ENCODE peak calls at places on chromosome 13, in six cellular contexts. One of them, this sample, is unnamed.

GRCh38 chr13:49630580-49630979 is 2.3 kb downstream of the ARL11 start:
- DNase-seq in neural crest cell: no peak
- DNase-seq in activated naive CD4-positive, alpha-beta T cell: no peak
- DNase-seq in COR-L47: no peak
- DNase-seq in hypothalamus: no peak
- DNase-seq in A549: no peak
- DNase-seq in this sample: no peak

GRCh38 chr13:22014469-22014868 is 343.6 kb downstream of the FGF9 start:
- DNase-seq in neural crest cell: no peak
- DNase-seq in activated naive CD4-positive, alpha-beta T cell: no peak
- DNase-seq in COR-L47: no peak
- DNase-seq in hypothalamus: no peak
- DNase-seq in A549: peak
- DNase-seq in this sample: no peak

GRCh38 chr13:59478908-59479307 is 684.8 kb downstream of the DIAPH3 start:
- DNase-seq in neural crest cell: no peak
- DNase-seq in activated naive CD4-positive, alpha-beta T cell: no peak
- DNase-seq in COR-L47: no peak
- DNase-seq in hypothalamus: no peak
- DNase-seq in A549: no peak
- DNase-seq in this sample: no peak

GRCh38 chr13:76837811-76838210 is 48.4 kb downstream of the KCTD12 start:
- DNase-seq in neural crest cell: no peak
- DNase-seq in activated naive CD4-positive, alpha-beta T cell: no peak
- DNase-seq in COR-L47: no peak
- DNase-seq in hypothalamus: no peak
- DNase-seq in A549: no peak
- DNase-seq in this sample: no peak

GRCh38 chr13:85261757-85262346 is 537.4 kb downstream of the SLITRK6 start:
- DNase-seq in neural crest cell: no peak
- DNase-seq in activated naive CD4-positive, alpha-beta T cell: no peak
- DNase-seq in COR-L47: no peak
- DNase-seq in hypothalamus: no peak
- DNase-seq in A549: no peak
- DNase-seq in this sample: no peak

GRCh38 chr13:28434934-28435333 is 60.0 kb downstream of the FLT1 start:
- DNase-seq in neural crest cell: no peak
- DNase-seq in activated naive CD4-positive, alpha-beta T cell: no peak
- DNase-seq in COR-L47: no peak
- DNase-seq in hypothalamus: no peak
- DNase-seq in A549: no peak
- DNase-seq in this sample: no peak

GRCh38 chr13:28100149-28101121 is at the start of gene FLT3:
- DNase-seq in neural crest cell: peak
- DNase-seq in activated naive CD4-positive, alpha-beta T cell: no peak
- DNase-seq in COR-L47: peak
- DNase-seq in hypothalamus: no peak
- DNase-seq in A549: peak
- DNase-seq in this sample: peak

GRCh38 chr13:111573362-111573761 is 252.9 kb downstream of the TEX29 start:
- DNase-seq in neural crest cell: no peak
- DNase-seq in activated naive CD4-positive, alpha-beta T cell: no peak
- DNase-seq in COR-L47: no peak
- DNase-seq in hypothalamus: no peak
- DNase-seq in A549: no peak
- DNase-seq in this sample: no peak

GRCh38 chr13:37598572-37598971 is at the start of gene POSTN:
- DNase-seq in neural crest cell: no peak
- DNase-seq in activated naive CD4-positive, alpha-beta T cell: no peak
- DNase-seq in COR-L47: no peak
- DNase-seq in hypothalamus: no peak
- DNase-seq in A549: no peak
- DNase-seq in this sample: no peak

GRCh38 chr13:80840313-80840976 is 499.5 kb upstream of the SPRY2 start:
- DNase-seq in neural crest cell: no peak
- DNase-seq in activated naive CD4-positive, alpha-beta T cell: no peak
- DNase-seq in COR-L47: peak
- DNase-seq in hypothalamus: no peak
- DNase-seq in A549: no peak
- DNase-seq in this sample: no peak